ENCODE peak calls at places on chromosomes 3 and 15, in six cellular contexts. N, Q, D, O, F and G are unnamed samples. For H3K9me3, the result is how much of the 10 kb centered on the place peaks cover.

GRCh38 chr15:31525296-31525695 is 198.7 kb downstream of the KLF13 start:
- DNase-seq in D (no peak), F (no peak), O (no peak), N (no peak), Q (no peak), G (no peak)

GRCh38 chr3:124119056-124119721 is 127.3 kb upstream of the ROPN1 start:
- DNase-seq in D (no peak), O (no peak), N (no peak), F (no peak), Q (no peak), G (peak)

GRCh38 chr3:193805448-193805847 is 212.4 kb downstream of the OPA1 start:
- DNase-seq in O (peak), N (peak), D (no peak), F (peak), Q (no peak), G (peak)

GRCh38 chr3:107928084-107928445 is 162.8 kb downstream of the CD47 start:
- DNase-seq in N (no peak), D (no peak), O (no peak), F (no peak), Q (no peak), G (peak)

GRCh38 chr15:83158393-83158792 is 49.2 kb downstream of the HDGFL3 start:
- DNase-seq in Q (no peak), F (no peak), N (no peak), O (no peak), D (no peak), G (no peak)

GRCh38 chr15:52294881-52295420 is 653 bp downstream of the MYO5C start:
- DNase-seq in N (no peak), F (no peak), Q (no peak), O (no peak), D (no peak), G (no peak)

GRCh38 chr15:52751522-52751921 is 38.6 kb downstream of the ONECUT1 start:
- DNase-seq in F (no peak), N (no peak), O (no peak), Q (no peak), D (no peak), G (no peak)

GRCh38 chr3:42032693-42033349 is 58.3 kb upstream of the TRAK1 start:
- DNase-seq in F (peak), N (peak), Q (no peak), D (peak), O (peak), G (no peak)

GRCh38 chr15:29170496-29170895 is 99.1 kb downstream of the NSMCE3 start:
- DNase-seq in O (no peak), N (no peak), F (no peak), Q (no peak), D (no peak), G (no peak)

GRCh38 chr3:14435175-14436011 is 33.0 kb downstream of the SLC6A6 start:
- DNase-seq in Q (no peak), D (no peak), F (no peak), N (peak), O (no peak), G (no peak)

GRCh38 chr3:176930942-176931341 is 266.3 kb downstream of the TBL1XR1 start:
- DNase-seq in D (no peak), Q (no peak), F (no peak), N (no peak), O (no peak), G (no peak)

GRCh38 chr15:38555686-38556334 is 8.8 kb downstream of the RASGRP1 start:
- DNase-seq in D (no peak), N (no peak), Q (no peak), O (no peak), F (no peak), G (no peak)

GRCh38 chr15:57015897-57016296 is 97.5 kb downstream of the TCF12 start:
- DNase-seq in D (no peak), F (no peak), Q (no peak), N (no peak), O (no peak), G (no peak)

GRCh38 chr15:79834496-79834895 is 62.3 kb downstream of the MTHFS start:
- DNase-seq in Q (no peak), N (no peak), O (no peak), F (no peak), D (no peak), G (no peak)

GRCh38 chr3:126266291-126266840 is 86.0 kb upstream of the ALDH1L1 start:
- DNase-seq in O (no peak), D (peak), F (peak), Q (peak), N (peak), G (no peak)

GRCh38 chr3:195756935-195757302 is 36.1 kb downstream of the MUC20 start:
- DNase-seq in Q (peak), O (no peak), F (no peak), N (no peak), D (peak), G (no peak)

GRCh38 chr3:62169871-62170660 is 203.3 kb downstream of the FEZF2 start:
- DNase-seq in N (no peak), Q (no peak), F (no peak), O (no peak), D (no peak), G (no peak)

GRCh38 chr3:186208328-186208989 is 99.6 kb upstream of the ETV5 start:
- DNase-seq in Q (no peak), O (no peak), F (no peak), D (no peak), N (no peak), G (no peak)

GRCh38 chr15:94968133-94968532 is 736.8 kb downstream of the MCTP2 start:
- DNase-seq in D (no peak), O (no peak), N (no peak), Q (no peak), F (no peak), G (no peak)

GRCh38 chr15:101723874-101724674 is at the start of gene TARS3:
- DNase-seq in Q (peak), D (peak), F (peak), O (peak), N (peak), G (peak)

GRCh38 chr3:177490626-177491025 is 293.3 kb upstream of the TBL1XR1 start:
- DNase-seq in F (no peak), O (no peak), Q (no peak), D (no peak), N (no peak), G (no peak)

GRCh38 chr3:142019794-142020320 is 129.5 kb downstream of the TFDP2 start:
- DNase-seq in N (no peak), D (no peak), Q (no peak), O (no peak), F (no peak), G (no peak)

GRCh38 chr15:24919446-24919845 is 35.3 kb upstream of the SNRPN start:
- DNase-seq in F (no peak), N (no peak), D (no peak), O (no peak), Q (peak), G (no peak)

GRCh38 chr15:24917431-24917830 is 37.4 kb upstream of the SNRPN start:
- DNase-seq in O (no peak), N (no peak), D (no peak), Q (no peak), F (no peak), G (no peak)

DNA sequence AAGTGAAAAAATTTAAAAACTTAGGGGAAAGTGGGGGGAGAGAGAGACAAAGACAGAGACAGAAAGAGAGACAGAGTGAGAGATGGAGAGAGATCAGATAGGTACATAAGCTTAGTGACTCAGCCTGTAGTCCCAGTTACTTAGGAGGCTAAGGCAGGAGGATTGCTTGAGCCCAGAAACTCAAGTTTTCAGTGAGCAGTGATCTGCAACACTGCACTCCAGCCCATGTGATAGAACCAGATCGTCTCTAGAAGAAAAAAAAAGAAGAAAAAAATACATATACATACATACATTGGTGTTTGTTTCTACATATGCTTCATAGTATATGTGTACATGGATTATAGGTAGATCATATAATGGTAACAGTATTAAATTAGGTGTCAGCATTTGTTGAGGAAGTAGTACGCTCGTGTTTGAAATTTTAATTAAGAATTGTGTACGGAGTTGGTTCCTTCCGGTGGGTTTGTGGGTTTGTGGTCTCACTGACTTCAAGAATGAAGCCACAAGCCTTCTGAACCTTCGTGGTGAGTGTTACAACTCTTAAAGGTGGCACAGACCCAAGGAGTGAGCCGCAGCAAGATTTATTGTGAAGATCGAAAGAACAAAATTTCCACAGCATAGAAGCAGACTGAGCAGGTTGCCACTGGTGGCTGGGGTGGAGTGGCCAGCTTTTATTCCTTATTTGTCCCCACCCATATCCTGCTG is 38.3 kb upstream of the SNRPN start:
- DNase-seq in O (no peak), D (no peak), Q (no peak), F (no peak), N (no peak), G (no peak)
- H3K9me3 ChIP-seq in O (under half), D (under half), Q (under half), F (under half), N (under half), G (under half)

GRCh38 chr15:26972636-26973035 is 1.7 kb downstream of the GABRG3 start:
- DNase-seq in Q (no peak), O (no peak), D (no peak), N (no peak), F (no peak), G (no peak)

GRCh38 chr15:26970712-26971210 is at the start of gene GABRG3:
- DNase-seq in Q (peak), O (no peak), F (peak), D (no peak), N (no peak), G (peak)

GRCh38 chr15:26971303-26972018 is 480 bp downstream of the GABRG3 start:
- DNase-seq in D (no peak), O (no peak), F (no peak), N (no peak), Q (peak), G (peak)

GRCh38 chr15:26967719-26968269 is 3.2 kb upstream of the GABRG3 start:
- DNase-seq in N (no peak), D (no peak), F (no peak), O (no peak), Q (peak), G (peak)
- H3K9me3 ChIP-seq in N (under half), D (under half), F (under half), O (under half), Q (under half), G (under half)

GRCh38 chr15:87591521-87591920 is 665.0 kb downstream of the NTRK3 start:
- DNase-seq in F (no peak), O (no peak), Q (no peak), D (no peak), N (no peak), G (no peak)

GRCh38 chr15:87589134-87589533 is 667.4 kb downstream of the NTRK3 start:
- DNase-seq in D (no peak), F (no peak), Q (no peak), O (no peak), N (no peak), G (no peak)

GRCh38 chr15:87591042-87591441 is 665.5 kb downstream of the NTRK3 start:
- DNase-seq in D (no peak), O (no peak), Q (no peak), F (no peak), N (no peak), G (no peak)
- H3K9me3 ChIP-seq in D (under half), O (under half), Q (under half), F (under half), N (under half), G (under half)

GRCh38 chr3:661356-661755 is 431.5 kb upstream of the CNTN6 start:
- DNase-seq in N (no peak), O (no peak), F (no peak), Q (no peak), D (no peak), G (no peak)
- H3K9me3 ChIP-seq in N (under half), O (under half), F (under half), Q (under half), D (under half), G (under half)

GRCh38 chr3:34444137-34444536 is 645.7 kb downstream of the PDCD6IP start:
- DNase-seq in Q (no peak), N (no peak), F (no peak), O (no peak), D (no peak), G (no peak)
- H3K9me3 ChIP-seq in Q (under half), N (under half), F (under half), O (under half), D (under half), G (under half)

GRCh38 chr3:110059431-110059830 is 722.1 kb upstream of the DPPA4 start:
- DNase-seq in O (no peak), N (no peak), Q (no peak), D (no peak), F (no peak), G (no peak)

GRCh38 chr3:110063178-110063577 is 725.8 kb upstream of the DPPA4 start:
- DNase-seq in D (no peak), Q (no peak), F (no peak), O (no peak), N (no peak), G (no peak)

GRCh38 chr3:110066201-110066600 is 728.9 kb upstream of the DPPA4 start:
- DNase-seq in F (no peak), Q (no peak), O (no peak), N (no peak), D (no peak), G (no peak)

GRCh38 chr3:110067527-110067926 is 730.2 kb upstream of the DPPA4 start:
- DNase-seq in D (no peak), N (no peak), F (no peak), O (no peak), Q (no peak), G (no peak)

GRCh38 chr3:110062711-110063110 is 725.4 kb upstream of the DPPA4 start:
- DNase-seq in D (no peak), F (no peak), O (no peak), N (no peak), Q (no peak), G (no peak)
- H3K9me3 ChIP-seq in D (under half), F (under half), O (under half), N (under half), Q (under half), G (under half)

DNA sequence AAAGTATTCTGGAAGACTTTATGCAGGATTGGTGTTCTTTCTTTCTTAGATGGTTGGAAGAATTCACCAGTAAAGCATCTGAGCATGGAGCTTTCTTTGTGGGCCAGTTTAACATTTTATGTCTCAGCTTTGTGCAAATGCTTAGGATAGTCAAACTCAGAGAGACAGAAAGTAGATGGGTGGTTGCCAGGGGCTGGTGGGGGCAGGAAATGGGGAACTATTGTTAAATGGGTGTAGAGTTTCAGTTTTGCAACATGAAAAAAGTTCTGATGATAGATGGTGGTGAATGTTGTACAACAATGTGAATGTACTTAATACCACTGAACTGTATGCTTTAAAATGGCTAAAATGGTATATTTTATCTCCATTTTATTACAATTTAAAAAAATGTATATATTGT is 24.8 kb downstream of the SPCS1 start:
- DNase-seq in F (no peak), O (no peak), N (no peak), D (no peak), Q (no peak), G (no peak)
- H3K9me3 ChIP-seq in F (under half), O (under half), N (under half), D (under half), Q (under half), G (under half)

DNA sequence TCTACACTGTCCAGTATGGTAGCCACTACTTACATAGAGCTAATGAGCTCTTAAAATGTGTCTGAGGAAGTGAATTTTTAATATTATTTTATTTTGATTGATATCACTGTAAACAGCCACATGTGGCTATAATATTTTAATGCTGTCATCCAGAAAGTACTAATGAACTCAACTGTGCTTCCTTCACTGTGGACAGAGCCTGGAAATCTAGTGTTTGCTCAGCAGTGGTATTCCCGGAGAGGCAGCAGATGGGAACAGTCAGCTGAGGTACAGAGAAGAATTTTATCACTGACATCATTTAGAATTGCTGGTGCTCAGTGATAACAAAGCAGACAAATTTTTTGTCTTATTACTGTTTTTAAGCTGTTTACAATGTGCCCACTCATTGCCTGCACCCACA is 68.7 kb upstream of the ACP3 start:
- DNase-seq in D (no peak), O (no peak), Q (no peak), F (no peak), N (no peak), G (no peak)
- H3K9me3 ChIP-seq in D (under half), O (under half), Q (under half), F (under half), N (under half), G (under half)

GRCh38 chr15:87722941-87723691 is 533.4 kb downstream of the NTRK3 start:
- DNase-seq in D (no peak), O (no peak), Q (no peak), F (no peak), N (no peak), G (peak)

GRCh38 chr15:87720235-87720634 is 536.3 kb downstream of the NTRK3 start:
- DNase-seq in D (no peak), N (no peak), F (no peak), Q (no peak), O (no peak), G (no peak)

GRCh38 chr15:87728998-87729397 is 527.5 kb downstream of the NTRK3 start:
- DNase-seq in N (no peak), D (no peak), O (no peak), Q (no peak), F (no peak), G (no peak)

DNA sequence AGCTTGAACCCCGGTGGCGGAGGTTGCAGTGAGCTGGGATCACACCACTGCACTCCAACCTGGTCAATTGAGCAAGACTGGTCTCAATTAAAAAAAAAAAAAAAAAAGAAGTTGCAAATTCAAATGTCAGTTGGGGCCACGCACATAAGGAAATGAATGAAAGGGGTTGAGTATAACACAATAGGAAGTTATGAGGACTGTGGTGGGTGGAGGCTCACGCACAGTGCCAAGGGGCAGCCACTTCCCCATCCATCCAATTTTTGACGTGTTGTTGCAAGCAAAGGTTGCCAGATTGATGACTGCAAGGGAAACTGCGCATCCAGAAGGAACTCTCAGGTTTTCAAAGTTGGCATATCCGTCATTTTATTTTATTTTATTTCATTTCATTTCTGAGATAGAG is 532.2 kb downstream of the NTRK3 start:
- DNase-seq in Q (no peak), N (no peak), F (no peak), D (no peak), O (no peak), G (no peak)
- H3K9me3 ChIP-seq in Q (under half), N (under half), F (under half), D (under half), O (under half), G (under half)

GRCh38 chr15:93200448-93201226 is 111.6 kb upstream of the RGMA start:
- DNase-seq in N (no peak), Q (peak), O (no peak), F (no peak), D (no peak), G (no peak)
- H3K9me3 ChIP-seq in N (under half), Q (under half), O (under half), F (under half), D (under half), G (under half)